ENCODE peak calls at places on chromosomes 5 and 9, in ten cellular contexts. W is mucosa of descending colon, G is A549, N is BE2C, O is neural progenitor cell, M is ovary, Y is body of pancreas, A is GM23248, C is right cardiac atrium, Q is vagina. B is an unnamed sample.

GRCh38 chr9:23379842-23380241 is 446.2 kb downstream of the ELAVL2 start:
- DNase-seq in W (peak; percentile 59), O (no peak), M (no peak), A (peak; percentile 62), N (no peak), Y (no peak), C (peak; percentile 39), Q (no peak), G (no peak), B (no peak)

GRCh38 chr9:133173056-133173455 is 9.3 kb upstream of the GBGT1 start:
- DNase-seq in Q (no peak), Y (no peak), C (no peak), W (no peak), G (no peak), O (no peak), N (no peak), M (no peak), A (no peak), B (no peak)

GRCh38 chr9:18393340-18394130 is 80.4 kb upstream of the ADAMTSL1 start:
- DNase-seq in N (peak; percentile 6), Y (peak; percentile 61), C (no peak), W (peak; percentile 74), Q (no peak), G (peak; percentile 41), A (peak; percentile 92), M (peak; percentile 71), O (no peak), B (no peak)

GRCh38 chr5:16304846-16305245 is 125.3 kb upstream of the MARCHF11 start:
- DNase-seq in M (no peak), N (no peak), G (no peak), Q (no peak), W (no peak), C (no peak), A (peak; percentile 28), Y (no peak), O (no peak), B (no peak)

GRCh38 chr5:8333977-8334376 is 465.0 kb downstream of the MTRR start:
- DNase-seq in Y (no peak), Q (no peak), A (no peak), M (no peak), W (no peak), C (no peak), G (no peak), O (no peak), N (no peak), B (no peak)

GRCh38 chr5:179679014-179679674 is 1.7 kb downstream of the CBY3 start:
- DNase-seq in C (peak; percentile 89), Q (no peak), A (peak; percentile 67), W (peak; percentile 84), N (peak; percentile 18), G (no peak), O (peak; percentile 72), M (peak; percentile 88), Y (peak; percentile 71), B (no peak)

GRCh38 chr9:20980713-20981481 is 50.5 kb downstream of the HACD4 start:
- DNase-seq in Y (no peak), W (no peak), N (no peak), C (no peak), O (no peak), M (no peak), A (peak; percentile 89), G (no peak), Q (no peak), B (no peak)

GRCh38 chr5:159878988-159879471 is 37.3 kb upstream of the ADRA1B start:
- DNase-seq in C (peak; percentile 86), N (peak; percentile 84), A (peak; percentile 96), O (peak; percentile 95), M (peak; percentile 67), W (peak; percentile 58), Q (no peak), Y (peak; percentile 39), G (peak; percentile 71), B (no peak)

DNA sequence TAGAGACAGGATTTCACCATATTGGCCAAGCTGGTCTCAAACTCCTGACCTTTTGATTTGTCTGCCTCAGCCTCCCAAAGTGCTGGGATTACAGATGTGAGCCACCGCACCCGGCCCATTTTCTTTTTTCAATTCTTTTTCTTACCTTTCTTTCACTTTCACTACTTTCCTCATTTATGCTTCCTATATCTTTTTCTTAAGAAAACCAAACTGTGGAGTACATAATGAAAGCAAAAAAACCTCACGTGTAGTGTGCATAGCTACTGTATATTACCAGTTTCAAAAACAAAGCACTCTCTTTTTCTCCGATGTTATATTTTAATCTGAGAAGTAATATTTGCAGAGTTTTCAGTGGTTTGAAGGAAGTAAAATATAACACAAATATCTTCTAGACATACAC is 8.0 kb upstream of the CAST start:
- DNase-seq in Y (no peak), W (no peak), M (no peak), G (no peak), N (no peak), O (no peak), C (no peak), A (no peak), Q (no peak), B (no peak)
- H3K4me1 ChIP-seq in Y (no peaks in the 10 kb centered on the region), W (peaks cover 28% of the 10 kb centered on the region), M (no peaks in the 10 kb centered on the region), G (peaks cover 67% of the 10 kb centered on the region), N (no peaks in the 10 kb centered on the region), O (no peaks in the 10 kb centered on the region), C (no peaks in the 10 kb centered on the region), A (peaks cover 51% of the 10 kb centered on the region), Q (peaks cover 23% of the 10 kb centered on the region), B (peaks cover 15% of the 10 kb centered on the region)

DNA sequence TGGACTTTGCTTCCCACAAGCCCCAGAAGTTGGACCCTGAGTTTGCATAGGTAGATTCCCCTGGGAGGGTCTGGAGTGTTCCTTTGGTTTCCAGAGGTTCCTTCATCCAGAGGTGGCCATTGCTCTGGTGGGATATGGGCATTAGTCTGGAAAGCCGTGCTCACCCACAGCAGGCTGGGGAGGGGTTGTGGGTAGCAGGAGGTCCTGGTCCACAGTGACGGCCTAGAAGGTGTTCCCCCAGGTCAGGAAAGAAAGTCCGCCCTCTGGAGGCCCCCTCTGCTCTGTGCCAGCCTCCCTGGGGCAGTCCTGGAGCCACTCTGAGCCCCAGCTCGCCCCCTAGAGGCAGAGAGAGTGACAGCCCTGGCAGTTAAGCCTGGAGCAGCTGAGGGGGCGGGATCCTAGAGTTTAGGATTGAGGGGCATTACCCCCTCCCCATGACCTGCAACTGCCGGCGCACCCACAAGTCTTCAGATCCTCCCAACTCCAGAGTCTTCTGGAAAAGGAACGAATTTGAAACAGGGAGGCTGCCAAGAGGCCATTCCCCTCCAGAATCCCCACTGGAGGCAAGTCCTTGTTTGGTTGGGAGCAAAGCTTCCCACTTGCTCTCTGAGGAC is 36.8 kb downstream of the NDST1 start:
- DNase-seq in O (peak; percentile 91), M (peak; percentile 72), Q (no peak), W (peak; percentile 91), C (peak; percentile 88), A (peak; percentile 74), G (peak; percentile 96), Y (peak; percentile 81), N (peak; percentile 88), B (peak; percentile 27)
- H3K9me3 ChIP-seq in O (no peaks in the 10 kb centered on the region), M (no peaks in the 10 kb centered on the region), Q (no peaks in the 10 kb centered on the region), W (no peaks in the 10 kb centered on the region), C (no peaks in the 10 kb centered on the region), A (no peaks in the 10 kb centered on the region), G (no peaks in the 10 kb centered on the region), Y (no peaks in the 10 kb centered on the region), N (no peaks in the 10 kb centered on the region), B (no peaks in the 10 kb centered on the region)

GRCh38 chr5:128537999-128538248 is at the start of gene FBN2:
- DNase-seq in G (no peak), M (no peak), Q (no peak), A (no peak), Y (no peak), O (no peak), C (no peak), W (no peak), N (no peak), B (no peak)

GRCh38 chr5:128536229-128536860 is 1.7 kb downstream of the FBN2 start:
- DNase-seq in O (peak; percentile 76), N (no peak), G (no peak), Y (no peak), A (peak; percentile 6), Q (no peak), W (no peak), C (no peak), M (no peak), B (no peak)

GRCh38 chr5:128537306-128537998 is 593 bp downstream of the FBN2 start:
- DNase-seq in N (no peak), Q (no peak), O (peak; percentile 73), C (peak; percentile 49), G (peak; percentile 26), A (peak; percentile 79), Y (no peak), W (no peak), M (peak; percentile 20), B (no peak)

GRCh38 chr5:128538249-128539037 is 398 bp upstream of the FBN2 start:
- DNase-seq in W (peak; percentile 34), A (peak; percentile 79), N (peak; percentile 8), Y (no peak), G (peak; percentile 63), O (peak; percentile 96), C (peak; percentile 78), Q (no peak), M (peak; percentile 21), B (no peak)

DNA sequence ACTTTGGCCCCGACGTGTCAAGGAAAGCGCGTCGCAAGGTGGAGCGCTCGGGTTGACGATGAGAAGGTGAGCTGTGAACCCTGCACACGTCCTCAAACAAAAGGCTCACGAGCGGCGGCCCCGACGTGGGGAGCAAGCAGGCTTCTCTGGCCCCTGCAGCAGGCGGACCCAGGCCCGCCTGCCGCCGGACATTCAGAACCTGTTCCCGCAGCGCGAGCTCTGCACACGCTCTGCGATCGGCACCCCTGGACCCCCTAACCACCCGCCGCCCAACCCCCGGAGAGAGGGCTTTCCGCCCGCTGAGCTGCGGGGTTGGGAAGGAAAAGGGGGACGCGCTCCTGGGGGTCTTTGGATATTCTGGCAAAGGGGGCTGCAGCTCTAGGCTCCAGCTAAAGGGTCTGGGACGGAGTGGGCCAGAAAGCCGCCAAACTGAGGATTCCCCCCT is 1.2 kb downstream of the FBN2 start:
- DNase-seq in Q (no peak), O (peak; percentile 76), M (no peak), G (no peak), N (no peak), Y (no peak), W (no peak), A (peak; percentile 31), C (peak; percentile 40), B (no peak)
- H3K4me3 ChIP-seq in Q (peak overlapping the region; percentile 60), O (peak overlapping the region; percentile 82), M (peak overlapping the region; percentile 51), G (peak overlapping the region; percentile 84), N (no peak overlapping the region), Y (no peak overlapping the region), W (peak overlapping the region; percentile 9), A (peak overlapping the region; percentile 82), C (peak overlapping the region; percentile 39), B (no peak overlapping the region)

GRCh38 chr9:99980578-99980977 is 74.1 kb downstream of the STX17 start:
- DNase-seq in C (no peak), A (no peak), M (no peak), O (no peak), W (no peak), N (no peak), Q (no peak), G (no peak), Y (no peak), B (no peak)

GRCh38 chr9:99971410-99971809 is 65.0 kb downstream of the STX17 start:
- DNase-seq in Y (no peak), O (no peak), A (no peak), C (no peak), W (no peak), M (no peak), N (no peak), Q (no peak), G (no peak), B (no peak)

GRCh38 chr9:99978221-99978620 is 71.8 kb downstream of the STX17 start:
- DNase-seq in G (no peak), C (no peak), W (no peak), A (no peak), O (peak; percentile 73), Y (no peak), M (no peak), N (no peak), Q (no peak), B (no peak)

GRCh38 chr9:99973455-99973854 is 67.0 kb downstream of the STX17 start:
- DNase-seq in W (no peak), M (no peak), O (no peak), G (no peak), Y (no peak), A (no peak), N (no peak), Q (no peak), C (no peak), B (no peak)

DNA sequence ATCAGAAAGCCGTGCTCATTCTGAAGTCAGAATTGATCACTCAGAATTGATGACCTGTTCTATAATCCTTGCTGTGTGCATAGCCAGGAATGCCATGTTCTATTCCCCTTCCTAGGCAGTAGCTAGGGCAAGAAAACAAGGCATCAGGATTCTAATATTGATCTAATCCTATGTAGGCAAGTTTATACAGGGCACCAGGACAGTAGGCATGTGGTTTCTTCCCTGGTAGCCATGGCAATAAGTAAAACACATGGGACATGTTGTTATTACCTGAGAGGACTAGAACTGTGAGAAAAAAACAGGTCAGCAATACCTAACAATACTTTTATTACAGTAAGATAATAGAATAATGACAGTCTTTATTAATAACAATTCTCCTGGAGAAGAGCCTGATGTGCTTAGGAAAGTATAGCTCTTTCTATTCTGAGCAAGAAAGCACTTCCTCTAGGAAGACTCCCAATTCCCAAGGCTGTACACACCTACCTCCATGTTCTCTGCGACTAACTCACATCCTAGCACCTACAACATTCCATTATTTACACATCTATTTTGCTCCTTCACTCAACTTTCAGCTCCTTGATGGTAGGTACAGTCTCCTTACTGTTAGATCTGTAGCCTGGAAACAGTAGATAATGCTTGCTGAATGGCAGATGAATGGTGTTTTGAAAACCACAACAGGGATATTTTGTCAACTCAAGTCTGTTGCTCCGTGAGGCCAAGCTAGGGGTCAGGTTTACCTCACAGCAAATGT is 70.8 kb downstream of the STX17 start:
- DNase-seq in A (no peak), M (no peak), W (no peak), N (no peak), Q (no peak), Y (no peak), O (no peak), C (no peak), G (no peak), B (no peak)
- H3K4me1 ChIP-seq in A (no peaks in the 10 kb centered on the region), M (no peaks in the 10 kb centered on the region), W (no peaks in the 10 kb centered on the region), N (no peaks in the 10 kb centered on the region), Q (no peaks in the 10 kb centered on the region), Y (no peaks in the 10 kb centered on the region), O (peaks cover 33% of the 10 kb centered on the region), C (no peaks in the 10 kb centered on the region), G (no peaks in the 10 kb centered on the region), B (no peaks in the 10 kb centered on the region)

B was measured in naive thymus-derived CD4-positive, alpha-beta T cell.